ENCODE peak calls at places on chromosome 6, in five cellular contexts. One of them, this sample, is unnamed.

GRCh38 chr6:142728367-142728766 is 216.6 kb downstream of the HIVEP2 start:
- DNase-seq in CD4-positive, alpha-beta T cell: no peak
- DNase-seq in AG10803: no peak
- DNase-seq in astrocyte of the spinal cord: no peak
- DNase-seq in pancreas: no peak
- DNase-seq in this sample: no peak

GRCh38 chr6:64714073-64714472 is 993.0 kb downstream of the EYS start:
- DNase-seq in CD4-positive, alpha-beta T cell: no peak
- DNase-seq in AG10803: no peak
- DNase-seq in astrocyte of the spinal cord: no peak
- DNase-seq in pancreas: no peak
- DNase-seq in this sample: no peak

GRCh38 chr6:33077908-33078307 is 2.1 kb downstream of the HLA-DPB1 start:
- DNase-seq in CD4-positive, alpha-beta T cell: no peak
- DNase-seq in AG10803: no peak
- DNase-seq in astrocyte of the spinal cord: no peak
- DNase-seq in pancreas: no peak
- DNase-seq in this sample: no peak

GRCh38 chr6:105424177-105424783 is 21.4 kb upstream of the PREP start:
- DNase-seq in CD4-positive, alpha-beta T cell: peak; percentile 62
- DNase-seq in AG10803: peak; percentile 57
- DNase-seq in astrocyte of the spinal cord: peak; percentile 76
- DNase-seq in pancreas: peak; percentile 26
- DNase-seq in this sample: peak; percentile 50

GRCh38 chr6:165616116-165616515 is 46.9 kb downstream of the PDE10A start:
- DNase-seq in CD4-positive, alpha-beta T cell: no peak
- DNase-seq in AG10803: peak; percentile 16
- DNase-seq in astrocyte of the spinal cord: peak; percentile 64
- DNase-seq in pancreas: no peak
- DNase-seq in this sample: no peak

GRCh38 chr6:7146079-7146828 is 38.5 kb downstream of the RREB1 start:
- DNase-seq in CD4-positive, alpha-beta T cell: no peak
- DNase-seq in AG10803: peak; percentile 61
- DNase-seq in astrocyte of the spinal cord: peak; percentile 69
- DNase-seq in pancreas: peak; percentile 59
- DNase-seq in this sample: peak; percentile 54

GRCh38 chr6:44059359-44060342 is 67.6 kb downstream of the MRPL14 start:
- DNase-seq in CD4-positive, alpha-beta T cell: no peak
- DNase-seq in AG10803: peak; percentile 78
- DNase-seq in astrocyte of the spinal cord: peak; percentile 70
- DNase-seq in pancreas: no peak
- DNase-seq in this sample: peak; percentile 75

GRCh38 chr6:16681260-16681873 is 79.9 kb downstream of the ATXN1 start:
- DNase-seq in CD4-positive, alpha-beta T cell: no peak
- DNase-seq in AG10803: peak; percentile 89
- DNase-seq in astrocyte of the spinal cord: peak; percentile 92
- DNase-seq in pancreas: no peak
- DNase-seq in this sample: peak; percentile 92

GRCh38 chr6:129510930-129511329 is 199.0 kb downstream of the ARHGAP18 start:
- DNase-seq in CD4-positive, alpha-beta T cell: no peak
- DNase-seq in AG10803: no peak
- DNase-seq in astrocyte of the spinal cord: peak; percentile 59
- DNase-seq in pancreas: no peak
- DNase-seq in this sample: no peak

GRCh38 chr6:132096245-132096644 is 145.1 kb upstream of the CCN2 start:
- DNase-seq in CD4-positive, alpha-beta T cell: no peak
- DNase-seq in AG10803: peak; percentile 74
- DNase-seq in astrocyte of the spinal cord: no peak
- DNase-seq in pancreas: no peak
- DNase-seq in this sample: no peak

GRCh38 chr6:108166664-108167448 is 1.0 kb downstream of the NR2E1 start:
- DNase-seq in CD4-positive, alpha-beta T cell: no peak
- DNase-seq in AG10803: no peak
- DNase-seq in astrocyte of the spinal cord: no peak
- DNase-seq in pancreas: no peak
- DNase-seq in this sample: no peak

GRCh38 chr6:2036084-2037023 is 209.1 kb downstream of the GMDS start:
- DNase-seq in CD4-positive, alpha-beta T cell: no peak
- DNase-seq in AG10803: no peak
- DNase-seq in astrocyte of the spinal cord: no peak
- DNase-seq in pancreas: no peak
- DNase-seq in this sample: no peak

GRCh38 chr6:81621816-81622395 is 130.6 kb downstream of the TENT5A start:
- DNase-seq in CD4-positive, alpha-beta T cell: no peak
- DNase-seq in AG10803: peak; percentile 7
- DNase-seq in astrocyte of the spinal cord: no peak
- DNase-seq in pancreas: no peak
- DNase-seq in this sample: no peak

GRCh38 chr6:81787313-81788068 is 35.0 kb upstream of the TENT5A start:
- DNase-seq in CD4-positive, alpha-beta T cell: no peak
- DNase-seq in AG10803: peak; percentile 38
- DNase-seq in astrocyte of the spinal cord: peak; percentile 59
- DNase-seq in pancreas: no peak
- DNase-seq in this sample: no peak

GRCh38 chr6:167091149-167092107 is 31.5 kb upstream of the CCR6 start:
- DNase-seq in CD4-positive, alpha-beta T cell: no peak
- DNase-seq in AG10803: no peak
- DNase-seq in astrocyte of the spinal cord: no peak
- DNase-seq in pancreas: no peak
- DNase-seq in this sample: no peak

GRCh38 chr6:30163090-30163917 is at the start of gene TRIM15:
- DNase-seq in CD4-positive, alpha-beta T cell: no peak
- DNase-seq in AG10803: no peak
- DNase-seq in astrocyte of the spinal cord: no peak
- DNase-seq in pancreas: no peak
- DNase-seq in this sample: no peak

GRCh38 chr6:138973481-138974140 is 14.4 kb downstream of the REPS1 start:
- DNase-seq in CD4-positive, alpha-beta T cell: no peak
- DNase-seq in AG10803: peak; percentile 52
- DNase-seq in astrocyte of the spinal cord: peak; percentile 52
- DNase-seq in pancreas: no peak
- DNase-seq in this sample: peak; percentile 56

GRCh38 chr6:151391021-151391470 is 313 bp downstream of the ZBTB2 start:
- DNase-seq in CD4-positive, alpha-beta T cell: peak; percentile 86
- DNase-seq in AG10803: peak; percentile 57
- DNase-seq in astrocyte of the spinal cord: peak; percentile 65
- DNase-seq in pancreas: peak; percentile 87
- DNase-seq in this sample: peak; percentile 32

GRCh38 chr6:44342489-44342888 is at the start of gene SPATS1:
- DNase-seq in CD4-positive, alpha-beta T cell: no peak
- DNase-seq in AG10803: no peak
- DNase-seq in astrocyte of the spinal cord: no peak
- DNase-seq in pancreas: no peak
- DNase-seq in this sample: no peak

GRCh38 chr6:56642366-56643261 is at the start of gene DST:
- DNase-seq in CD4-positive, alpha-beta T cell: no peak
- DNase-seq in AG10803: peak; percentile 96
- DNase-seq in astrocyte of the spinal cord: peak; percentile 94
- DNase-seq in pancreas: no peak
- DNase-seq in this sample: peak; percentile 92

GRCh38 chr6:114634016-114634415 is 291.2 kb upstream of the HS3ST5 start:
- DNase-seq in CD4-positive, alpha-beta T cell: no peak
- DNase-seq in AG10803: no peak
- DNase-seq in astrocyte of the spinal cord: no peak
- DNase-seq in pancreas: no peak
- DNase-seq in this sample: no peak

GRCh38 chr6:43807228-43808061 is 37.4 kb downstream of the VEGFA start:
- DNase-seq in CD4-positive, alpha-beta T cell: no peak
- DNase-seq in AG10803: no peak
- DNase-seq in astrocyte of the spinal cord: no peak
- DNase-seq in pancreas: peak; percentile 62
- DNase-seq in this sample: no peak

GRCh38 chr6:43969158-43969981 is 157.9 kb downstream of the MRPL14 start:
- DNase-seq in CD4-positive, alpha-beta T cell: no peak
- DNase-seq in AG10803: no peak
- DNase-seq in astrocyte of the spinal cord: no peak
- DNase-seq in pancreas: no peak
- DNase-seq in this sample: no peak

GRCh38 chr6:117677553-117678131 is 2.4 kb downstream of the NUS1 start:
- DNase-seq in CD4-positive, alpha-beta T cell: no peak
- DNase-seq in AG10803: peak; percentile 5
- DNase-seq in astrocyte of the spinal cord: no peak
- DNase-seq in pancreas: no peak
- DNase-seq in this sample: peak; percentile 21

GRCh38 chr6:21061892-21062291 is 527.6 kb downstream of the CDKAL1 start:
- DNase-seq in CD4-positive, alpha-beta T cell: no peak
- DNase-seq in AG10803: no peak
- DNase-seq in astrocyte of the spinal cord: no peak
- DNase-seq in pancreas: no peak
- DNase-seq in this sample: no peak

DNA sequence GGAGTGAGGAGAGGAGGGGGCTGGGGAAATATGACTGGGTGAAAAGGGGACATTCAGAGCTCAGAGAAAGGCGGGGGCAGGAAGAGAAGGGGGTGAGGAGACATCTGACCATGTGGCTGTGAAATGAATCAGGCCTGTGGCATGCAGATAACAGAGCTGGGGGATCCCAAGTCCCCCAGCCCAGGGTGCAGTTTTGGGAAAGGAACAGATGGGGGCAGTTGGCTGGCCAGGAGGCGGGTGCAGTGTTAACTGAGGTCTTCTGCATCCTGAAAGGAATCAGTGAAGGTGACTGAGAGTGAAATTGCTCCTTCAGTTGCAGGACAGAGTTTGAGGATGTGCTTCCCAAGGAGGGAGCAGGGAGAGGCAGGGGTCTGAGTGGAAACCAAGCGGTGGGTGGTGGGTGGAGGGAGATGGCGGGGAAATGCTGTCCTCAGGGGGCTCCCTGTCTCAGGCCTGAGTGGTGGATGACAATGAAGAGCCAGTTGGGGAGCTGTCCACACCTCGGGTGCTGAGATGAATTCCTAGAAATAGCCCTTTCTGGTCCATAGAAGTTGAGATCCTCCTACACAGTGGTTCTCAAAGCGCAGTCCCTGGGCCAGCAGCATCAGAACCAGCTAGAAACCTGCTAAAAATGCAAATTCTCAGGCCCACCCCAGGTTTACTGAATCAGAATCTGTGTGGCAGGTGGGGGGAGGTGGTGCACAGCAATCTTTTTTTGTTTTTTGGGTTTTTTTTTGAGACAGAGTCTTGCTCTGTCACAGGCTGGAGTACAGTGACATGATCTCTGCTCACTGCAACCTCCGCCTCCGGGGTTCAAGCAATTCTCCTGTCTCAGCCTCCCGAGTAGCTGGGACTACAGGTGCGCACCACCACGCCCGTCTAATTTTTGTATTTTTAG is 26.0 kb upstream of the CCDC167 start:
- DNase-seq in CD4-positive, alpha-beta T cell: no peak
- DNase-seq in AG10803: no peak
- DNase-seq in astrocyte of the spinal cord: peak; percentile 29
- DNase-seq in pancreas: no peak
- DNase-seq in this sample: no peak
- TF ChIP-seq CTCF in CD4-positive, alpha-beta T cell: no peak
- TF ChIP-seq CTCF in AG10803: no peak
- TF ChIP-seq CTCF in astrocyte of the spinal cord: no peak
- TF ChIP-seq CTCF in pancreas: no peak
- TF ChIP-seq CTCF in this sample: peak; percentile 18

GRCh38 chr6:157150076-157150475 is 173.2 kb downstream of the TMEM242 start:
- DNase-seq in CD4-positive, alpha-beta T cell: no peak
- DNase-seq in AG10803: no peak
- DNase-seq in astrocyte of the spinal cord: peak; percentile 90
- DNase-seq in pancreas: no peak
- DNase-seq in this sample: no peak

GRCh38 chr6:157151989-157152388 is 171.3 kb downstream of the TMEM242 start:
- DNase-seq in CD4-positive, alpha-beta T cell: no peak
- DNase-seq in AG10803: peak; percentile 77
- DNase-seq in astrocyte of the spinal cord: peak; percentile 87
- DNase-seq in pancreas: no peak
- DNase-seq in this sample: peak; percentile 74

GRCh38 chr6:157151029-157151428 is 172.3 kb downstream of the TMEM242 start:
- DNase-seq in CD4-positive, alpha-beta T cell: no peak
- DNase-seq in AG10803: no peak
- DNase-seq in astrocyte of the spinal cord: peak; percentile 45
- DNase-seq in pancreas: no peak
- DNase-seq in this sample: no peak

GRCh38 chr6:157155838-157156237 is 167.5 kb downstream of the TMEM242 start:
- DNase-seq in CD4-positive, alpha-beta T cell: no peak
- DNase-seq in AG10803: no peak
- DNase-seq in astrocyte of the spinal cord: no peak
- DNase-seq in pancreas: no peak
- DNase-seq in this sample: no peak

DNA sequence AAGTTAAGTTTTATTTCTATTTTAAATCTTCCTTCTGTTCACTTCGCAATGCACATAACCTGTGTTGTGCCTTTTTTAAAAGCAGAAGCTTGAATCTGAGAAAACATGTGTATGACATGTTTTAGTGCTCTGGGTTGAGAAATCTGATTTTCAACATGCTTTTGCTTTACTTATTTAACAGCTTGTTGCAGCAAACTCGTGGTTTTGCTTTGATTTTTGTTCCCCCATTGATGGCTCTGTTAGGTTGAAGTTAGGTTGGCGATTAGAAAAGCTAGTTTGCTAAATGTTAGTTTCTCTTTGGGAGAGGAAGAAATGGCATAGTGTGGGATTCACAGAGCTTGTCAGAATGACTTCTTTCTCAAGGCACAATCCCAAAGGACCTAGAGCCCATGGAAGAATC is 170.8 kb downstream of the TMEM242 start:
- DNase-seq in CD4-positive, alpha-beta T cell: no peak
- DNase-seq in AG10803: peak; percentile 18
- DNase-seq in astrocyte of the spinal cord: no peak
- DNase-seq in pancreas: no peak
- DNase-seq in this sample: no peak
- TF ChIP-seq CTCF in CD4-positive, alpha-beta T cell: no peak
- TF ChIP-seq CTCF in AG10803: no peak
- TF ChIP-seq CTCF in astrocyte of the spinal cord: no peak
- TF ChIP-seq CTCF in pancreas: no peak
- TF ChIP-seq CTCF in this sample: no peak

DNA sequence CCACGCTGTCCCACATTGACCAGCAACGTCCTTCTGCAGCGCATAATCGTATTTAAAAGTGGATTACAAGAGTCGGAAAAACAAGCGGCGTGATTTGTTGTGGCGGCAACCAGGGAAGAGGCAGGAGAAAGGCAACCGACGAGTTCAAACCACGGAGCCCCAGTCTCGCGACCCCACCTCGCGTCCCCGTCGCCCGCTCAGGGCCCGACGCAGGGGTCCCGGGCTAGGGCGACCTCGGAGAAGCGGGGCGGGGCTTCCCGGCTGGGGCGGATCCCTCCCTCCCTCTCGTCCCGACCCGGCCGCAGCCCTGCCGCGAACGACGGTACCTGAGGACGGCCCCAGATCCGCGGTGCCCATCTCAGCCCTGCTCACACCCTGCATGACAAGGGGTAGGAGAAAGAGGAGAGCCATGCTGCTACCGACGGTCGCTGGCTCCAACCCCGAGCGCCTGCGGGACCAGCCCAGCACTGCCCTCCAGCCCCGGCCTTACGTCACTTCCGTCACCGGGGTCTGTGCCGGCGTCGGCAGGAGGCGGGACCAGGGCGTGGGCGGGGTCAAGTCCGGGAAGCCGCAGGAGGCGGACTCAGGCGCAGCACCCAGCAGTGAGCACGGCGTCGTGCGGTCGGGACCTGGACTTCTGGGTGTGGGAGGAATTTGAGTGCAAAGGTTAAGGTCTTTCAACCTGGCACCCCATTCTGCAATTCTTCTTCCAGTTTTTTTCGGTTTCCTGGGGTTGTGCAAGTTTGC is at the start of gene IFNGR1:
- DNase-seq in CD4-positive, alpha-beta T cell: peak; percentile 96
- DNase-seq in AG10803: peak; percentile 85
- DNase-seq in astrocyte of the spinal cord: peak; percentile 94
- DNase-seq in pancreas: peak; percentile 98
- DNase-seq in this sample: peak; percentile 85
- TF ChIP-seq CTCF in CD4-positive, alpha-beta T cell: no peak
- TF ChIP-seq CTCF in AG10803: no peak
- TF ChIP-seq CTCF in astrocyte of the spinal cord: no peak
- TF ChIP-seq CTCF in pancreas: no peak
- TF ChIP-seq CTCF in this sample: no peak

GRCh38 chr6:86706449-86706848 is 230.9 kb upstream of the HTR1E start:
- DNase-seq in CD4-positive, alpha-beta T cell: no peak
- DNase-seq in AG10803: no peak
- DNase-seq in astrocyte of the spinal cord: no peak
- DNase-seq in pancreas: no peak
- DNase-seq in this sample: no peak
- TF ChIP-seq CTCF in CD4-positive, alpha-beta T cell: no peak
- TF ChIP-seq CTCF in AG10803: no peak
- TF ChIP-seq CTCF in astrocyte of the spinal cord: no peak
- TF ChIP-seq CTCF in pancreas: no peak
- TF ChIP-seq CTCF in this sample: no peak

This sample was measured in HFFc6.